ENCODE peak calls at places on chromosomes 1 and 21, in five cellular contexts. One of them, this sample, is unnamed. For H3K4me1, the result is how much of the 10 kb centered on the place peaks cover.

GRCh38 chr1:243605604-243606003 is 244.4 kb downstream of the AKT3 start:
- DNase-seq in neural progenitor cell: no peak
- DNase-seq in astrocyte: peak
- DNase-seq in transverse colon: no peak
- DNase-seq in CD8-positive, alpha-beta T cell: no peak
- DNase-seq in this sample: no peak

GRCh38 chr1:94739521-94740061 is 80.6 kb upstream of the SLC44A3 start:
- DNase-seq in neural progenitor cell: no peak
- DNase-seq in astrocyte: peak
- DNase-seq in transverse colon: no peak
- DNase-seq in CD8-positive, alpha-beta T cell: no peak
- DNase-seq in this sample: no peak

GRCh38 chr21:46308431-46308830 is 15.2 kb downstream of the C21orf58 start:
- DNase-seq in neural progenitor cell: no peak
- DNase-seq in astrocyte: no peak
- DNase-seq in transverse colon: no peak
- DNase-seq in CD8-positive, alpha-beta T cell: no peak
- DNase-seq in this sample: no peak

GRCh38 chr1:78511334-78511733 is 20.6 kb downstream of the PTGFR start:
- DNase-seq in neural progenitor cell: no peak
- DNase-seq in astrocyte: no peak
- DNase-seq in transverse colon: no peak
- DNase-seq in CD8-positive, alpha-beta T cell: no peak
- DNase-seq in this sample: no peak

GRCh38 chr1:12124693-12125421 is 41.9 kb upstream of the TNFRSF1B start:
- DNase-seq in neural progenitor cell: peak
- DNase-seq in astrocyte: peak
- DNase-seq in transverse colon: peak
- DNase-seq in CD8-positive, alpha-beta T cell: peak
- DNase-seq in this sample: peak

GRCh38 chr1:40508375-40509341 is at the start of gene EXO5:
- DNase-seq in neural progenitor cell: peak
- DNase-seq in astrocyte: peak
- DNase-seq in transverse colon: peak
- DNase-seq in CD8-positive, alpha-beta T cell: peak
- DNase-seq in this sample: peak

GRCh38 chr1:43147625-43148319 is 24.3 kb downstream of the EBNA1BP2 start:
- DNase-seq in neural progenitor cell: peak
- DNase-seq in astrocyte: peak
- DNase-seq in transverse colon: peak
- DNase-seq in CD8-positive, alpha-beta T cell: no peak
- DNase-seq in this sample: peak

GRCh38 chr1:95041491-95042165 is 31.1 kb downstream of the ALG14 start:
- DNase-seq in neural progenitor cell: peak
- DNase-seq in astrocyte: peak
- DNase-seq in transverse colon: peak
- DNase-seq in CD8-positive, alpha-beta T cell: no peak
- DNase-seq in this sample: peak

GRCh38 chr1:15684042-15684461 is at the start of gene PLEKHM2:
- DNase-seq in neural progenitor cell: peak
- DNase-seq in astrocyte: no peak
- DNase-seq in transverse colon: peak
- DNase-seq in CD8-positive, alpha-beta T cell: peak
- DNase-seq in this sample: peak

GRCh38 chr1:85303440-85304162 is 27.2 kb upstream of the BCL10 start:
- DNase-seq in neural progenitor cell: no peak
- DNase-seq in astrocyte: no peak
- DNase-seq in transverse colon: no peak
- DNase-seq in CD8-positive, alpha-beta T cell: no peak
- DNase-seq in this sample: no peak

DNA sequence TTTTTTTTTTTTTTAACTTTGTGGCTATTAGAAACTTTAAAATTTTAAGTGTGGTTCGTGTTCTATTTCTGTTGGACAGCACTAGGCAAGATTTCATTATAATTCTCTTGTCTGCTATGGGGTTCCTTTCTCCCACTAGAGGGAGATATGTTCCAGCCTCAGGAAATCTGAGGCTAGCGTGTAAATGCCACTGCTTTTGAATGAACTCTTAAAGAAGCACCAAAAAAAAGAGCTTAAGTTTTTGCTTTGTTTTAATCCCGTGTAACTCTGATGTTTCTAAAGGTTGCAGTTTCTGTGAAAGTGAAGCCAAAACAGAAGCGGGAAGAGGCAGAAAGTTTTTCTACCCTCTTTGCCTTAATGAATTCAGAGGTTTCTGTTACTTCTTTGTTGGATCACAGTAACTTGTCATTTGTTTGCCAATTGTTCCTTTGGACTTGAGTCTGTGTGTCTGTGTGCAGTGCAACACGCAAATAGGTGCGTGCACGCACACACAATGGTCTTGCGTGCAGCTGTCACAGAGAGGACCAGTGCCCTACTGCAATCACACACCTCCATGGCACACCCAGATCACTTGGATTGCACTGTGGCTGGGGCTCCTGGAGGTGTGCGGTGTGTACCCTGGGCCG is 32.3 kb downstream of the HHAT start:
- DNase-seq in neural progenitor cell: peak
- DNase-seq in astrocyte: peak
- DNase-seq in transverse colon: no peak
- DNase-seq in CD8-positive, alpha-beta T cell: no peak
- DNase-seq in this sample: peak
- TF ChIP-seq CTCF in neural progenitor cell: peak
- TF ChIP-seq CTCF in astrocyte: peak
- TF ChIP-seq CTCF in transverse colon: peak
- TF ChIP-seq CTCF in CD8-positive, alpha-beta T cell: peak
- TF ChIP-seq CTCF in this sample: peak

GRCh38 chr1:223700388-223700918 is 11.9 kb upstream of the CAPN2 start:
- DNase-seq in neural progenitor cell: no peak
- DNase-seq in astrocyte: no peak
- DNase-seq in transverse colon: no peak
- DNase-seq in CD8-positive, alpha-beta T cell: no peak
- DNase-seq in this sample: no peak
- H3K4me1 ChIP-seq in neural progenitor cell: under half
- H3K4me1 ChIP-seq in astrocyte: half or more
- H3K4me1 ChIP-seq in transverse colon: under half
- H3K4me1 ChIP-seq in CD8-positive, alpha-beta T cell: under half
- H3K4me1 ChIP-seq in this sample: under half

GRCh38 chr1:153570874-153571273 is 5.2 kb upstream of the S100A2 start:
- DNase-seq in neural progenitor cell: no peak
- DNase-seq in astrocyte: no peak
- DNase-seq in transverse colon: no peak
- DNase-seq in CD8-positive, alpha-beta T cell: no peak
- DNase-seq in this sample: peak

GRCh38 chr1:153566414-153567371 is 1.0 kb upstream of the S100A2 start:
- DNase-seq in neural progenitor cell: peak
- DNase-seq in astrocyte: peak
- DNase-seq in transverse colon: peak
- DNase-seq in CD8-positive, alpha-beta T cell: peak
- DNase-seq in this sample: peak

GRCh38 chr1:153569465-153569864 is 3.8 kb upstream of the S100A2 start:
- DNase-seq in neural progenitor cell: no peak
- DNase-seq in astrocyte: no peak
- DNase-seq in transverse colon: no peak
- DNase-seq in CD8-positive, alpha-beta T cell: no peak
- DNase-seq in this sample: no peak

GRCh38 chr1:153567621-153568366 is 2.1 kb upstream of the S100A2 start:
- DNase-seq in neural progenitor cell: peak
- DNase-seq in astrocyte: peak
- DNase-seq in transverse colon: no peak
- DNase-seq in CD8-positive, alpha-beta T cell: no peak
- DNase-seq in this sample: no peak

DNA sequence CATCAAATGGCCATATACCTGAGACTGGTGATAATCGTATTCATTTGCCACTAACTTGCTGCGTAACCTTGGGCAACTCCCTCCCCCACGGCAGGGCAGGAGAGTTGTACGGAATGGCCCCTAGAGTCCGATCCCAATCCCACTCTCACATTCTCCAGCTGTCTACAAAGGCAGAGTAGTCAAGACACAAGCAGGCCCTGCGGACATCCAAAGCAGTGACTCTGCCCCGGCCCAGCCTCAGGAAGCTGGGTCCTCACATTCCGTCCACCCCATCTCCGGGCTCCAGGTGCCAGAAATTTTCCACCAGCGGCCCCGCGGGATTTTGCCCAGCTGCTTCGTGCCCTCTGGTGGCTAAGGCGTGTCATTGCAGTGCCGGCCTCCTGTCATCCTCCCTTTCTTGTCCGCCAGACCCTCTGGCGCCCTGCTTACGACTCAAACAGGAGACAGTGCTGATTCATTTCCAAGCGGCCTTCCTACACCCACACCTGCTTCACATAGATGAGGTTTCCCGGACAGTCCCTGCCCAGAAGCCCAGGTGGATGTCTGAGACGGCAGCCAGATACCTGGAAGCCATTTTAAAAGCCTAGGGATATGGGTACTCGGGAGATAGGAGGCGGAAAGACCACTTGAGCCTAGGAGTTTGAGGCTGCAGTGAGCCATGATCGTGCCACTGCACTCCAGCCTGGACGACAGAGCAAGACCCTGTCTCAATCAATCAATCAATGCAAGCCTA is 2.9 kb upstream of the S100A2 start:
- DNase-seq in neural progenitor cell: peak
- DNase-seq in astrocyte: peak
- DNase-seq in transverse colon: peak
- DNase-seq in CD8-positive, alpha-beta T cell: peak
- DNase-seq in this sample: peak
- H3K4me3 ChIP-seq in neural progenitor cell: no peak
- H3K4me3 ChIP-seq in astrocyte: peak
- H3K4me3 ChIP-seq in transverse colon: no peak
- H3K4me3 ChIP-seq in CD8-positive, alpha-beta T cell: no peak
- H3K4me3 ChIP-seq in this sample: no peak

DNA sequence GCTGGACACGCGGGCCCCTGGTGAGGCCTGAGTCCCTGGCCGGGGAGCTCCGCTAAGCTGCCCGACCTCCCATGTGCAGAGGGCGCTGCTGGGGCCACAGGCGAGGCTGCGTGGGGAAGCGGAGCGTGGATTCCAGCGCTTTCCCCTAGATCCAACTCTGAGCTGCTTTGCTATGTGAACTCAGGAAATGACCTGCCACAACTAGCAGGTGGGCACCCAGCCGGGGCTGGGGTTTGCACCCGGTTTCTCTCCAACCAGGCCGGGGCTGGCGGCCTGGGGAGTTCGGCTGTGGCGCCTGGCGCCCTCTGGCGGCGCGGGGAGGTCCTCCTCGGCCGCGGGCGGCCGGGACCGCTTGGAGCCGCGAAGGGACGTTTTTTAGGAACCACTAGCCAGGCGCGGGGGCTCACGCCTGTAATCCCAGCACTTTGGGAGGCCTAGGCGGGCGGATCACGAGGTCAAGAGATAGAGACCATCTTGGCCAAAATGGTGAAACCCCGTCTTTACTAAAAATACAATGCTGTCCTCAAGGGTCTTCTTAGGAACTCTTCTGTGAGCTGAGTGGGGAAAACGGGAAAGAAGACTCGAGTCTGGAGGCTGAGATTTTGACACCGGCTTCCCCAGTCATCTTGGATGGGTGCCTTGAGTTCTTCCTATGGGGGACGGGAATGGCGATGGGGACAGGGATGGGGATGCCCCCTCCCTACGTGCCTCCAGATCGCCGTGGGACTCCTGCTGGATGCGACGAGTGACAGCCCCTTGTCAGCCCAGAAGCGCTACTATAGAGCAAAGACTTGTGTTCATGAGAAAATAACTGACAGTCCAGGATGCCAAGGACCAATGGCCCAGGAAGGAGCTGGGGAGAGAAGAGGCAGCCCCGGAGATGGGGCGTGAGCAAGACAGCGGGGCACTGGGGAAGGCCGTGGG is 12.6 kb downstream of the PYCR2 start:
- DNase-seq in neural progenitor cell: peak
- DNase-seq in astrocyte: no peak
- DNase-seq in transverse colon: peak
- DNase-seq in CD8-positive, alpha-beta T cell: peak
- DNase-seq in this sample: no peak
- TF ChIP-seq CTCF in neural progenitor cell: peak
- TF ChIP-seq CTCF in astrocyte: peak
- TF ChIP-seq CTCF in transverse colon: peak
- TF ChIP-seq CTCF in CD8-positive, alpha-beta T cell: peak
- TF ChIP-seq CTCF in this sample: peak

GRCh38 chr1:202562443-202563060 is 147.7 kb downstream of the SYT2 start:
- DNase-seq in neural progenitor cell: no peak
- DNase-seq in astrocyte: peak
- DNase-seq in transverse colon: no peak
- DNase-seq in CD8-positive, alpha-beta T cell: no peak
- DNase-seq in this sample: no peak
- H3K4me1 ChIP-seq in neural progenitor cell: under half
- H3K4me1 ChIP-seq in astrocyte: under half
- H3K4me1 ChIP-seq in transverse colon: under half
- H3K4me1 ChIP-seq in CD8-positive, alpha-beta T cell: under half
- H3K4me1 ChIP-seq in this sample: under half

DNA sequence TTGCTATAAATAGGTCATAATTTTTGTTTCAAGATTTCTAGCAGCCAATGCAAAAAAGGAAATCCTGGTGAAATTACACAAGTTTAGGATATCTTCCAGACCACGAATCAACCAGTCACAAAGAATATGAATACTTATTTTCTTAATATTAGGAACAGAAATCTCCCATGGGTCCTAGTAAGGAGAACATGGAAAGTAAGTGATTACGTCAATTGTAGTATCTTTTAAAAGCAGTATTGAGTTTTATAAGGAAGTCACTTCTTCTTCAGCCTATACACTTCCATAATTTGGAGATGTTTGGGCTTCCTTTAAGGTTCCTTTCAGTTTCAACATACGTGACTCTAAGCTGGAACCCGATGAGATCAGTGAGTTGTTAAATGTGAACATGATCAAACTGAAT is 534.5 kb downstream of the USP25 start:
- DNase-seq in neural progenitor cell: no peak
- DNase-seq in astrocyte: no peak
- DNase-seq in transverse colon: no peak
- DNase-seq in CD8-positive, alpha-beta T cell: no peak
- DNase-seq in this sample: no peak
- H3K4me3 ChIP-seq in neural progenitor cell: no peak
- H3K4me3 ChIP-seq in astrocyte: no peak
- H3K4me3 ChIP-seq in transverse colon: no peak
- H3K4me3 ChIP-seq in CD8-positive, alpha-beta T cell: no peak
- H3K4me3 ChIP-seq in this sample: no peak

This sample was measured in Caco-2.